ENCODE peak calls at places on chromosomes 5 and 9, in five cellular contexts. One of them, this sample, is unnamed.

GRCh38 chr9:83537331-83538171 is 650 bp downstream of the FRMD3 start:
- DNase-seq in body of pancreas: no peak
- DNase-seq in thyroid gland: peak
- DNase-seq in adrenal gland: peak
- DNase-seq in uterus: no peak
- DNase-seq in this sample: no peak

GRCh38 chr9:69324549-69325401 is at the start of gene ENTREP1:
- DNase-seq in uterus: peak
- DNase-seq in body of pancreas: peak
- DNase-seq in thyroid gland: peak
- DNase-seq in adrenal gland: peak
- DNase-seq in this sample: peak

GRCh38 chr9:131513177-131513576 is 10.5 kb downstream of the POMT1 start:
- DNase-seq in adrenal gland: no peak
- DNase-seq in uterus: no peak
- DNase-seq in thyroid gland: no peak
- DNase-seq in body of pancreas: no peak
- DNase-seq in this sample: no peak

GRCh38 chr5:175654807-175655206 is 3.1 kb upstream of the HRH2 start:
- DNase-seq in thyroid gland: peak
- DNase-seq in adrenal gland: no peak
- DNase-seq in uterus: no peak
- DNase-seq in body of pancreas: no peak
- DNase-seq in this sample: no peak

GRCh38 chr5:98557921-98558320 is 215.5 kb upstream of the RGMB start:
- DNase-seq in uterus: no peak
- DNase-seq in thyroid gland: no peak
- DNase-seq in body of pancreas: no peak
- DNase-seq in adrenal gland: no peak
- DNase-seq in this sample: no peak

GRCh38 chr5:142013734-142014495 is 1.1 kb upstream of the GNPDA1 start:
- DNase-seq in thyroid gland: peak
- DNase-seq in adrenal gland: peak
- DNase-seq in uterus: peak
- DNase-seq in body of pancreas: peak
- DNase-seq in this sample: peak

GRCh38 chr5:180652771-180653170 is 3.4 kb upstream of the FLT4 start:
- DNase-seq in thyroid gland: no peak
- DNase-seq in uterus: no peak
- DNase-seq in body of pancreas: no peak
- DNase-seq in adrenal gland: no peak
- DNase-seq in this sample: no peak

GRCh38 chr9:99873531-99873930 is 32.9 kb upstream of the STX17 start:
- DNase-seq in body of pancreas: no peak
- DNase-seq in uterus: no peak
- DNase-seq in adrenal gland: peak
- DNase-seq in thyroid gland: no peak
- DNase-seq in this sample: no peak

GRCh38 chr5:16794381-16794913 is 141.6 kb downstream of the MYO10 start:
- DNase-seq in adrenal gland: no peak
- DNase-seq in uterus: no peak
- DNase-seq in body of pancreas: no peak
- DNase-seq in thyroid gland: no peak
- DNase-seq in this sample: no peak

GRCh38 chr5:146001544-146002185 is 65.3 kb downstream of the SH3RF2 start:
- DNase-seq in thyroid gland: no peak
- DNase-seq in body of pancreas: no peak
- DNase-seq in adrenal gland: no peak
- DNase-seq in uterus: no peak
- DNase-seq in this sample: no peak

GRCh38 chr9:131613921-131614320 is 68.6 kb downstream of the PRRT1B start:
- DNase-seq in body of pancreas: no peak
- DNase-seq in thyroid gland: no peak
- DNase-seq in uterus: no peak
- DNase-seq in adrenal gland: no peak
- DNase-seq in this sample: no peak

GRCh38 chr5:54514841-54515432 is 2.6 kb upstream of the SNX18 start:
- DNase-seq in adrenal gland: no peak
- DNase-seq in body of pancreas: no peak
- DNase-seq in thyroid gland: peak
- DNase-seq in uterus: no peak
- DNase-seq in this sample: no peak

GRCh38 chr9:4229252-4229651 is 70.6 kb downstream of the GLIS3 start:
- DNase-seq in uterus: no peak
- DNase-seq in body of pancreas: no peak
- DNase-seq in adrenal gland: no peak
- DNase-seq in thyroid gland: no peak
- DNase-seq in this sample: no peak

GRCh38 chr9:98341157-98342102 is 86.0 kb upstream of the TBC1D2 start:
- DNase-seq in adrenal gland: no peak
- DNase-seq in thyroid gland: no peak
- DNase-seq in body of pancreas: no peak
- DNase-seq in uterus: no peak
- DNase-seq in this sample: no peak

GRCh38 chr5:103260951-103261350 is 2.4 kb downstream of the MACIR start:
- DNase-seq in adrenal gland: no peak
- DNase-seq in uterus: no peak
- DNase-seq in body of pancreas: no peak
- DNase-seq in thyroid gland: no peak
- DNase-seq in this sample: no peak

GRCh38 chr9:104984541-104984940 is 56.6 kb upstream of the ABCA1 start:
- DNase-seq in thyroid gland: no peak
- DNase-seq in body of pancreas: no peak
- DNase-seq in uterus: no peak
- DNase-seq in adrenal gland: no peak
- DNase-seq in this sample: no peak

GRCh38 chr5:74310386-74310785 is 330.1 kb downstream of the ENC1 start:
- DNase-seq in thyroid gland: no peak
- DNase-seq in uterus: no peak
- DNase-seq in body of pancreas: no peak
- DNase-seq in adrenal gland: no peak
- DNase-seq in this sample: no peak

GRCh38 chr9:91953723-91954122 is 3.7 kb upstream of the ROR2 start:
- DNase-seq in body of pancreas: no peak
- DNase-seq in uterus: no peak
- DNase-seq in thyroid gland: no peak
- DNase-seq in adrenal gland: no peak
- DNase-seq in this sample: no peak

GRCh38 chr9:109600142-109600541 is 102.0 kb upstream of the PTPN3 start:
- DNase-seq in thyroid gland: no peak
- DNase-seq in uterus: no peak
- DNase-seq in body of pancreas: no peak
- DNase-seq in adrenal gland: no peak
- DNase-seq in this sample: no peak

GRCh38 chr5:42653705-42654104 is 102.9 kb upstream of the CCDC152 start:
- DNase-seq in adrenal gland: no peak
- DNase-seq in thyroid gland: no peak
- DNase-seq in body of pancreas: no peak
- DNase-seq in uterus: no peak
- DNase-seq in this sample: no peak

GRCh38 chr9:37938121-37938906 is 34.4 kb upstream of the SLC25A51 start:
- DNase-seq in adrenal gland: peak
- DNase-seq in thyroid gland: no peak
- DNase-seq in body of pancreas: no peak
- DNase-seq in uterus: peak
- DNase-seq in this sample: no peak
- TF ChIP-seq POLR2A in adrenal gland: no peak
- TF ChIP-seq POLR2A in thyroid gland: no peak
- TF ChIP-seq POLR2A in body of pancreas: no peak
- TF ChIP-seq POLR2A in uterus: no peak
- TF ChIP-seq POLR2A in this sample: no peak

GRCh38 chr5:69166686-69167487 is at the start of gene CCNB1:
- DNase-seq in body of pancreas: peak
- DNase-seq in adrenal gland: peak
- DNase-seq in uterus: peak
- DNase-seq in thyroid gland: peak
- DNase-seq in this sample: peak
- TF ChIP-seq POLR2A in body of pancreas: peak
- TF ChIP-seq POLR2A in adrenal gland: no peak
- TF ChIP-seq POLR2A in uterus: peak
- TF ChIP-seq POLR2A in thyroid gland: peak
- TF ChIP-seq POLR2A in this sample: no peak

DNA sequence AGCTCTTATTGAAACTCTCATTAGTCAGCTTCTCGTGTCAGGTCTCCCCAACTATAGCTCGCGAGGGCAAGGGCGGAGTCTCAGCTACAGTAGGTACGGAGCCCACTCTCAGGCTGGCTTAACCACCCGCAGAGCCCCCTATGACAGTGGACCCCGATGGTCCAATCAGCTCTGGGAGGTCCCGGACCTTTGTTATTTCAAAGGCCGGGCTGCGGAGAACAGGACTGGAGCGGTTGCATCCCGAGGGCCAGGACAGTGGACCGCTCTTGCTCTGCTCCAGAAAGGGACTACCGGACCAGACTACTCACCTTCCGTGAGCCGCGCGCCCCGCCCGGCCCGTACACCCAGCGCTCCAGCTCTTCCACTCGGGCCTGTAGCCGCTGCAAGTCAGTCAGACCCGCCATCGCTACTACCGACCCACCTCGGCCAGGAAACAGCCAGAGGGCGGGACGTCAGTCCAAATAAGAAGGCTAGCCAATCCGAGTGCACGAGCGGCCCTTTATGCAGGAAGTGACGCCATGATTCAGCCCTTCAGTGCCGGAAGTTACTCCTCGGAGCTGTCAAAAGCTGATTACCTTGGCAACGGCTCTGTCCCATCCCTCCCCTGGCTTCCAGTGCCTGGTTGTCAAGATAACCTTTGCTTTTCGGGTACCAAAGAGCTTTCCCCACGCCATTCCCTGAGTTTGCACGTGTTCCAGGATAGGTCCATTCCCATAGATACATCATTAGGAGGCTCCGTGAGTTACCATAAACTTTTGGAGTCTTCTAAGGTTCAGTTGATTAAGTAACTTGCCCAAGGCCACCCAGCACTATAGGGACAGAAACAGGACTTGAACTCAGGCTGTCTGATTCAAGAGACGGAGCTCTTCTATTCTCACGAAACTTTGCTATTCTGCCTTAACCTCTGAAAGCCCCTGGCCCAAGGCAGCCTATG is at the start of gene DCTN3:
- DNase-seq in adrenal gland: peak
- DNase-seq in uterus: peak
- DNase-seq in body of pancreas: peak
- DNase-seq in thyroid gland: peak
- DNase-seq in this sample: peak
- TF ChIP-seq POLR2A in adrenal gland: peak
- TF ChIP-seq POLR2A in uterus: peak
- TF ChIP-seq POLR2A in body of pancreas: peak
- TF ChIP-seq POLR2A in thyroid gland: peak
- TF ChIP-seq POLR2A in this sample: peak

GRCh38 chr5:35675392-35675791 is 57.7 kb downstream of the SPEF2 start:
- DNase-seq in thyroid gland: no peak
- DNase-seq in uterus: no peak
- DNase-seq in adrenal gland: no peak
- DNase-seq in body of pancreas: no peak
- DNase-seq in this sample: no peak
- TF ChIP-seq POLR2A in thyroid gland: no peak
- TF ChIP-seq POLR2A in uterus: no peak
- TF ChIP-seq POLR2A in adrenal gland: no peak
- TF ChIP-seq POLR2A in body of pancreas: no peak
- TF ChIP-seq POLR2A in this sample: no peak

This sample was measured in gastrocnemius medialis.